ENCODE peak calls at places on chromosomes 4 and X, in eight cellular contexts. One of them, this sample, is unnamed.

GRCh38 chr4:95676190-95676589 is 127.4 kb upstream of the UNC5C start:
- DNase-seq in A549: no peak
- DNase-seq in endodermal cell: no peak
- DNase-seq in body of pancreas: no peak
- DNase-seq in adrenal gland: no peak
- DNase-seq in H1: no peak
- DNase-seq in colonic mucosa: no peak
- DNase-seq in naive thymus-derived CD4-positive, alpha-beta T cell: no peak
- DNase-seq in this sample: no peak

GRCh38 chr4:26069218-26069617 is 155.2 kb downstream of the SMIM20 start:
- DNase-seq in A549: peak
- DNase-seq in endodermal cell: peak
- DNase-seq in body of pancreas: no peak
- DNase-seq in adrenal gland: no peak
- DNase-seq in H1: no peak
- DNase-seq in colonic mucosa: no peak
- DNase-seq in naive thymus-derived CD4-positive, alpha-beta T cell: no peak
- DNase-seq in this sample: peak

GRCh38 chrX:10086683-10087082 is 70.1 kb upstream of the CLCN4 start:
- DNase-seq in A549: no peak
- DNase-seq in endodermal cell: no peak
- DNase-seq in body of pancreas: no peak
- DNase-seq in adrenal gland: no peak
- DNase-seq in H1: no peak
- DNase-seq in colonic mucosa: no peak
- DNase-seq in naive thymus-derived CD4-positive, alpha-beta T cell: no peak
- DNase-seq in this sample: no peak

GRCh38 chr4:25157071-25157470 is 3.2 kb downstream of the SEPSECS start:
- DNase-seq in A549: no peak
- DNase-seq in endodermal cell: no peak
- DNase-seq in body of pancreas: no peak
- DNase-seq in adrenal gland: no peak
- DNase-seq in H1: no peak
- DNase-seq in colonic mucosa: no peak
- DNase-seq in naive thymus-derived CD4-positive, alpha-beta T cell: no peak
- DNase-seq in this sample: no peak

GRCh38 chr4:158282252-158282651 is 72.0 kb downstream of the TMEM144 start:
- DNase-seq in A549: no peak
- DNase-seq in endodermal cell: no peak
- DNase-seq in body of pancreas: no peak
- DNase-seq in adrenal gland: no peak
- DNase-seq in H1: no peak
- DNase-seq in colonic mucosa: no peak
- DNase-seq in naive thymus-derived CD4-positive, alpha-beta T cell: no peak
- DNase-seq in this sample: no peak

GRCh38 chrX:522456-522855 is 108.1 kb upstream of the SHOX start:
- DNase-seq in A549: no peak
- DNase-seq in endodermal cell: no peak
- DNase-seq in body of pancreas: no peak
- DNase-seq in adrenal gland: no peak
- DNase-seq in H1: no peak
- DNase-seq in colonic mucosa: no peak
- DNase-seq in naive thymus-derived CD4-positive, alpha-beta T cell: no peak
- DNase-seq in this sample: no peak

GRCh38 chrX:103586314-103586646 is 965 bp downstream of the TCEAL4 start:
- DNase-seq in A549: no peak
- DNase-seq in endodermal cell: peak
- DNase-seq in body of pancreas: no peak
- DNase-seq in adrenal gland: no peak
- DNase-seq in H1: no peak
- DNase-seq in colonic mucosa: peak
- DNase-seq in naive thymus-derived CD4-positive, alpha-beta T cell: no peak
- DNase-seq in this sample: no peak

GRCh38 chr4:112636688-112637551 is at the start of the genes LARP7 and ZGRF1:
- DNase-seq in A549: peak
- DNase-seq in endodermal cell: peak
- DNase-seq in body of pancreas: peak
- DNase-seq in adrenal gland: peak
- DNase-seq in H1: peak
- DNase-seq in colonic mucosa: peak
- DNase-seq in naive thymus-derived CD4-positive, alpha-beta T cell: peak
- DNase-seq in this sample: peak

GRCh38 chr4:69489856-69490255 is 5.8 kb downstream of the UGT2B4 start:
- DNase-seq in A549: no peak
- DNase-seq in endodermal cell: no peak
- DNase-seq in body of pancreas: no peak
- DNase-seq in adrenal gland: no peak
- DNase-seq in H1: no peak
- DNase-seq in colonic mucosa: no peak
- DNase-seq in naive thymus-derived CD4-positive, alpha-beta T cell: no peak
- DNase-seq in this sample: no peak

GRCh38 chr4:157217708-157218107 is 2.8 kb upstream of the GRIA2 start:
- DNase-seq in A549: peak
- DNase-seq in endodermal cell: no peak
- DNase-seq in body of pancreas: no peak
- DNase-seq in adrenal gland: no peak
- DNase-seq in H1: no peak
- DNase-seq in colonic mucosa: no peak
- DNase-seq in naive thymus-derived CD4-positive, alpha-beta T cell: no peak
- DNase-seq in this sample: no peak

DNA sequence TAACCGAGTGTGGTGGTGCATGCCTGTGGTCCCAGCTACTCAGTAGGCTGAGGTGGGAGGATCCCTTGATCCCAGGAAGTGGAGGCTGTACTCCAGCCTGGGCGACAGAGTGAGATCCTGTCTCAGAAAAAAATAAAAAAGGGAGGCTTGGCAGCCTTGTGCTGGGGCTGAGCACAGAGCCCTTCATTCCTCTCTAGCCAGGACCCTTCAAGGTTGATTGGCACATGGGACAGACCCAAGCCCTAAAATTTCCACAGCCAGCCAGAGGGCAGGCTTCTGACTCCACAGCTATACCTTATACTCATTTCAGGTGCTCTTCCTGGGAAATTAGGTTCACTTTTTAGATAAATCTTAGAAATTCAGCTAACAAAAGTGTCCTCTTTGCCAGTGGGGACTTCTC is 553.0 kb upstream of the CPEB2 start:
- DNase-seq in A549: no peak
- DNase-seq in endodermal cell: no peak
- DNase-seq in body of pancreas: no peak
- DNase-seq in adrenal gland: no peak
- DNase-seq in H1: no peak
- DNase-seq in colonic mucosa: no peak
- DNase-seq in naive thymus-derived CD4-positive, alpha-beta T cell: no peak
- DNase-seq in this sample: no peak
- H3K27ac ChIP-seq in A549: no peak
- H3K27ac ChIP-seq in endodermal cell: no peak
- H3K27ac ChIP-seq in body of pancreas: no peak
- H3K27ac ChIP-seq in adrenal gland: no peak
- H3K27ac ChIP-seq in H1: no peak
- H3K27ac ChIP-seq in colonic mucosa: no peak
- H3K27ac ChIP-seq in naive thymus-derived CD4-positive, alpha-beta T cell: no peak
- H3K27ac ChIP-seq in this sample: no peak

GRCh38 chrX:13936804-13937203 is 92.9 kb downstream of the GEMIN8 start:
- DNase-seq in A549: no peak
- DNase-seq in endodermal cell: no peak
- DNase-seq in body of pancreas: no peak
- DNase-seq in adrenal gland: no peak
- DNase-seq in H1: no peak
- DNase-seq in colonic mucosa: no peak
- DNase-seq in naive thymus-derived CD4-positive, alpha-beta T cell: no peak
- DNase-seq in this sample: peak

GRCh38 chrX:13939741-13940597 is 89.7 kb downstream of the GEMIN8 start:
- DNase-seq in A549: no peak
- DNase-seq in endodermal cell: no peak
- DNase-seq in body of pancreas: no peak
- DNase-seq in adrenal gland: no peak
- DNase-seq in H1: no peak
- DNase-seq in colonic mucosa: no peak
- DNase-seq in naive thymus-derived CD4-positive, alpha-beta T cell: no peak
- DNase-seq in this sample: peak

GRCh38 chrX:13938053-13938765 is 91.5 kb downstream of the GEMIN8 start:
- DNase-seq in A549: peak
- DNase-seq in endodermal cell: peak
- DNase-seq in body of pancreas: peak
- DNase-seq in adrenal gland: no peak
- DNase-seq in H1: no peak
- DNase-seq in colonic mucosa: peak
- DNase-seq in naive thymus-derived CD4-positive, alpha-beta T cell: no peak
- DNase-seq in this sample: peak

GRCh38 chrX:13938766-13939530 is 90.7 kb downstream of the GEMIN8 start:
- DNase-seq in A549: no peak
- DNase-seq in endodermal cell: peak
- DNase-seq in body of pancreas: no peak
- DNase-seq in adrenal gland: no peak
- DNase-seq in H1: no peak
- DNase-seq in colonic mucosa: no peak
- DNase-seq in naive thymus-derived CD4-positive, alpha-beta T cell: no peak
- DNase-seq in this sample: peak

DNA sequence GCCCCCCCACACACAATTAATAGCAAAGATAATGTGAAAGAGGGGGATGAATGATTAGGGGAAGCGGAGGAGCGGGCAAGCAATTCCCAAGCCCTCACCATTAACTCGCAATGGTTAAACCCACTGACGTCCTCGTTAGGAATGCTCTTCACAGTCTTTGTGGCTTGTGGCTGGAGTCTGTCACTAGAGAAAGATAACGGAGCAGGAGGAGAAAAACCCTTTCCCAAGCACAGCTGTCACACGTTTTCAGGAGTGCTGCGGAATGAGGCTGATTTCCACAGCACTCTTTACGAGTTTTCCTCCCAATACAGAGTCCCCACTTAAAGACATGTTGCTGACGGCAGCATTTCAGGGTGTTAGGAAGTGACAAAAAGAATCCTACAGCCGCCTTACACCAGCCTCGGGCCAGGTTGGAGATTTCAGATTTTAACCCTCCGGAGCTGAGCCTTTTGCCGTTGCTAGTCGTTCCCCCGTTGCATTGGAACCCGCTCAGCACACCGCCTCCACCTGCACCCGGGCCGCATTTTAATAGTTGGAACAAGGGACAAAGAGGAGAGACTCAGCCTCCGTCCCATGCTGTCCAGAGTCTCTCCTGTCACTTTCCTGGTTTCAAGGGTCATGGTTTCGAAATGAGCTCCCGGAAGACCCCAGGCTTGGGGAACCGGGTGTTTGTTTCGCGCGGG is 92.2 kb downstream of the GEMIN8 start:
- DNase-seq in A549: no peak
- DNase-seq in endodermal cell: peak
- DNase-seq in body of pancreas: no peak
- DNase-seq in adrenal gland: no peak
- DNase-seq in H1: no peak
- DNase-seq in colonic mucosa: no peak
- DNase-seq in naive thymus-derived CD4-positive, alpha-beta T cell: no peak
- DNase-seq in this sample: peak
- H3K27ac ChIP-seq in A549: no peak
- H3K27ac ChIP-seq in endodermal cell: peak
- H3K27ac ChIP-seq in body of pancreas: no peak
- H3K27ac ChIP-seq in adrenal gland: no peak
- H3K27ac ChIP-seq in H1: peak
- H3K27ac ChIP-seq in colonic mucosa: no peak
- H3K27ac ChIP-seq in naive thymus-derived CD4-positive, alpha-beta T cell: no peak
- H3K27ac ChIP-seq in this sample: peak

GRCh38 chr4:3010577-3010976 is 47.2 kb downstream of the GRK4 start:
- DNase-seq in A549: no peak
- DNase-seq in endodermal cell: no peak
- DNase-seq in body of pancreas: no peak
- DNase-seq in adrenal gland: no peak
- DNase-seq in H1: no peak
- DNase-seq in colonic mucosa: no peak
- DNase-seq in naive thymus-derived CD4-positive, alpha-beta T cell: no peak
- DNase-seq in this sample: no peak
- H3K27ac ChIP-seq in A549: no peak
- H3K27ac ChIP-seq in endodermal cell: no peak
- H3K27ac ChIP-seq in body of pancreas: peak
- H3K27ac ChIP-seq in adrenal gland: peak
- H3K27ac ChIP-seq in H1: no peak
- H3K27ac ChIP-seq in colonic mucosa: no peak
- H3K27ac ChIP-seq in naive thymus-derived CD4-positive, alpha-beta T cell: no peak
- H3K27ac ChIP-seq in this sample: no peak

GRCh38 chrX:40077906-40078305 is 19.9 kb downstream of the BCOR start:
- DNase-seq in A549: no peak
- DNase-seq in endodermal cell: no peak
- DNase-seq in body of pancreas: no peak
- DNase-seq in adrenal gland: no peak
- DNase-seq in H1: no peak
- DNase-seq in colonic mucosa: no peak
- DNase-seq in naive thymus-derived CD4-positive, alpha-beta T cell: no peak
- DNase-seq in this sample: no peak

GRCh38 chrX:40079572-40079971 is 18.2 kb downstream of the BCOR start:
- DNase-seq in A549: no peak
- DNase-seq in endodermal cell: peak
- DNase-seq in body of pancreas: no peak
- DNase-seq in adrenal gland: no peak
- DNase-seq in H1: no peak
- DNase-seq in colonic mucosa: no peak
- DNase-seq in naive thymus-derived CD4-positive, alpha-beta T cell: no peak
- DNase-seq in this sample: no peak

GRCh38 chrX:40076750-40077149 is 21.0 kb downstream of the BCOR start:
- DNase-seq in A549: no peak
- DNase-seq in endodermal cell: no peak
- DNase-seq in body of pancreas: no peak
- DNase-seq in adrenal gland: no peak
- DNase-seq in H1: no peak
- DNase-seq in colonic mucosa: no peak
- DNase-seq in naive thymus-derived CD4-positive, alpha-beta T cell: no peak
- DNase-seq in this sample: no peak

GRCh38 chrX:40077176-40077575 is 20.6 kb downstream of the BCOR start:
- DNase-seq in A549: no peak
- DNase-seq in endodermal cell: no peak
- DNase-seq in body of pancreas: no peak
- DNase-seq in adrenal gland: no peak
- DNase-seq in H1: no peak
- DNase-seq in colonic mucosa: no peak
- DNase-seq in naive thymus-derived CD4-positive, alpha-beta T cell: no peak
- DNase-seq in this sample: no peak

DNA sequence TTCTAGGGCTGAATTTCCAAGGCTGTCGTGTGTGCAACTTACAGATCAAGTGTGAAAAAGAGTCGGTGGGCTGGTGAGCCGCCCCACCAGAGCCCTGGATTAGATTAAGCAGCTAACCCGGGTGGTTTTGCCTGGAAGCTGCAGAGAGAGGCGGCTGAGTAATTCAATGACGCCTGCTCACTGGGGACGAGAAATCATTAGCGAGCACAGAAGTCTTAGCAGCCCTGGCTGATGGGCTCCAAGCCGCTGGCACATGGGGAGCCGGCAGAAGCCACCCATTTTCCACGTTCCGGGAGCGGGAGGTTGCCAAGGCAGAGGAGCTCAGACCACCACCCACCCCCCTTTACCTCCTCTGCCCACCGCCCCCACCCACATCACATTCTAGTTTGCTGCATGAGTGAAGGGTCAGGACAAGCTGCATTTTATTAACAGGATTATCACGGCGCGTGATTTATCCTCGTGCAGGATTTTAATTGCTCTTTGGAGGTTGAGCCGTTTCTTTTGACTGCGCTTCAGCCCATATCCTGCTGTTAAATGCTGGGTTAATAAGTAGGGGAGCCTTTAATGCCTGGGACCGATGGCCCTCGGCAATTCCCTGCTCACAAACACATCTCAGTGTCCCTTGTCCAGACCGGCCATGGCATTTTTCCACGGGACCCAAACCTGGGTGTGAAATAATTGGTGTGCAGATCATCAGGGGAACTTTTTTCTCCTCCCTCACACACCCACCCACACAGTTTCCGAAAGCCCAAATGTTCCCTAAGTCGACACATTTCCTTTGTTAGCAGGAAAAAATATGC is 19.1 kb downstream of the BCOR start:
- DNase-seq in A549: no peak
- DNase-seq in endodermal cell: no peak
- DNase-seq in body of pancreas: no peak
- DNase-seq in adrenal gland: no peak
- DNase-seq in H1: no peak
- DNase-seq in colonic mucosa: no peak
- DNase-seq in naive thymus-derived CD4-positive, alpha-beta T cell: no peak
- DNase-seq in this sample: no peak
- H3K27ac ChIP-seq in A549: no peak
- H3K27ac ChIP-seq in endodermal cell: peak
- H3K27ac ChIP-seq in body of pancreas: no peak
- H3K27ac ChIP-seq in adrenal gland: no peak
- H3K27ac ChIP-seq in H1: no peak
- H3K27ac ChIP-seq in colonic mucosa: no peak
- H3K27ac ChIP-seq in naive thymus-derived CD4-positive, alpha-beta T cell: no peak
- H3K27ac ChIP-seq in this sample: no peak